ENCODE peak calls at places on chromosome X, in nine cellular contexts. W is IMR-90; Q is aorta; M is CD8-positive, alpha-beta memory T cell; V is A673; B is tibial nerve; L is GM23248; G is SK-N-SH; X is cardiac muscle cell. F is an unnamed sample.

GRCh38 chrX:110008001-110008635 is 5.2 kb downstream of the TMEM164 start:
- DNase-seq in W (no peak), Q (no peak), M (no peak), V (no peak), B (no peak), L (no peak), G (peak; percentile 45), X (no peak), F (no peak)

GRCh38 chrX:75067931-75068330 is 88.2 kb downstream of the ABCB7 start:
- DNase-seq in W (peak; percentile 13), Q (no peak), M (no peak), V (no peak), B (no peak), L (peak; percentile 6), G (no peak), X (no peak), F (no peak)

GRCh38 chrX:136689441-136689840 is 41.5 kb downstream of the CD40LG start:
- DNase-seq in W (peak; percentile 20), Q (no peak), M (peak; percentile 31), V (no peak), B (no peak), L (no peak), G (no peak), X (peak; percentile 28), F (no peak)

GRCh38 chrX:29478336-29479069 is 736.9 kb upstream of the MAGEB2 start:
- DNase-seq in W (peak; percentile 26), Q (no peak), M (no peak), V (peak; percentile 74), B (no peak), L (peak; percentile 57), G (peak; percentile 56), X (peak; percentile 58), F (no peak)

GRCh38 chrX:7219153-7219705 is 71.3 kb upstream of the PUDP start:
- DNase-seq in W (no peak), Q (no peak), M (no peak), V (no peak), B (no peak), L (no peak), G (no peak), X (no peak), F (no peak)

GRCh38 chrX:103275947-103276567 is 493 bp downstream of the TCEAL5 start:
- DNase-seq in W (no peak), Q (no peak), M (no peak), V (no peak), B (no peak), L (no peak), G (peak; percentile 56), X (no peak), F (no peak)

GRCh38 chrX:84188320-84188834 is 378 bp upstream of the RPS6KA6 start:
- DNase-seq in W (peak; percentile 64), Q (peak; percentile 64), M (no peak), V (no peak), B (peak; percentile 4), L (peak; percentile 70), G (peak; percentile 82), X (peak; percentile 78), F (no peak)

GRCh38 chrX:28058906-28059305 is 77.7 kb upstream of the DCAF8L1 start:
- DNase-seq in W (peak; percentile 26), Q (no peak), M (no peak), V (peak; percentile 3), B (no peak), L (no peak), G (no peak), X (peak; percentile 23), F (no peak)

GRCh38 chrX:27915617-27916016 is 65.6 kb downstream of the DCAF8L1 start:
- DNase-seq in W (peak; percentile 24), Q (no peak), M (no peak), V (peak; percentile 17), B (no peak), L (no peak), G (no peak), X (no peak), F (no peak)

GRCh38 chrX:118521435-118521834 is 25.8 kb downstream of the DOCK11 start:
- DNase-seq in W (peak; percentile 76), Q (no peak), M (no peak), V (no peak), B (no peak), L (peak; percentile 82), G (no peak), X (no peak), F (no peak)

GRCh38 chrX:1389181-1389992 is 2.5 kb downstream of the SLC25A6 start:
- DNase-seq in W (no peak), Q (peak; percentile 44), M (no peak), V (no peak), B (no peak), L (no peak), G (no peak), X (no peak), F (no peak)

GRCh38 chrX:152632445-152633097 is 5.1 kb upstream of the GABRQ start:
- DNase-seq in W (peak; percentile 24), Q (peak; percentile 56), M (peak; percentile 2), V (peak; percentile 49), B (peak; percentile 78), L (peak; percentile 49), G (peak; percentile 49), X (peak; percentile 43), F (no peak)

GRCh38 chrX:29687687-29688086 is 527.7 kb upstream of the MAGEB2 start:
- DNase-seq in W (peak; percentile 76), Q (no peak), M (no peak), V (peak; percentile 14), B (no peak), L (peak; percentile 66), G (no peak), X (no peak), F (no peak)

DNA sequence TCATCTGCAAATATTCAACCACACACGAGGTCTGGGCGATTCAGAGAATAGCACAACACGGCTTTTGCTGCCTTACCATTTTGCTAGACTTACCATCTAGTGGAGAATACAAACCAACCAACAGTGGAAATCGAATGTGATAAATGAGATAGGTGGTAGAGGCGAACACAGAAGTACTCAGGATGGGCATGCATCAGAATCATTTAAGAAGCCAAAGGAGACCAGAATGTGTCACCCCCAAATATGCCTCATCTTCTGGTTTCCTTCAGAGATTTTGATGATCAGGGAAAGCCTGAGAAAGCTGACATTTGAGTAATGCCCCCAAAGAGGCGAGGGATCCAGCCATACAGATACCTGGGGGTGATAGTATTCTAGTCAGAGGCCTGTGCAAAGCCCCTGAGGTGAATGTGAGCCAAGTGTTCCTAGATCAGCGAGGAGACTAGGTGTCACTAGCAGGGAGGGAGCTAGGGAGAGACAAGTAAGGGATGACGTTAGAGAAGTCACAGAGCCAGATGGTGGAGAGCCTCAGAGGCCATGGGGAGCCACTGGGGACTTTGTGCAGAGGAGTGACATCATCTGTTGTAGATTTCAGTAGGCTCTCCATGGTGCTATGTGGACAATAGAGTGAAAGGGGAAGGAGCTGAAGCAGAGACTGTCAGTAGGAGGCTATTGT is 1.7 kb downstream of the MTMR1 start:
- DNase-seq in W (no peak), Q (no peak), M (peak; percentile 9), V (no peak), B (no peak), L (no peak), G (no peak), X (no peak), F (no peak)
- H3K4me1 ChIP-seq in W (peaks cover 2% of the 10 kb centered on the region), Q (peaks cover 5% of the 10 kb centered on the region), M (peaks cover 61% of the 10 kb centered on the region), V (peaks cover 1% of the 10 kb centered on the region), B (no peaks in the 10 kb centered on the region), L (peaks cover 7% of the 10 kb centered on the region), G (peaks cover 13% of the 10 kb centered on the region), X (no peaks in the 10 kb centered on the region), F (peaks cover 32% of the 10 kb centered on the region)

GRCh38 chrX:78105944-78106650 is 2.0 kb downstream of the PGK1 start:
- DNase-seq in W (no peak), Q (no peak), M (peak; percentile 44), V (no peak), B (no peak), L (peak; percentile 26), G (no peak), X (no peak), F (no peak)
- H3K4me3 ChIP-seq in W (peak overlapping the region; percentile 95), Q (no peak overlapping the region), M (peak overlapping the region; percentile 98), V (peak overlapping the region; percentile 81), B (no peak overlapping the region), L (peak overlapping the region; percentile 98), G (peak overlapping the region; percentile 79), X (peak overlapping the region; percentile 84), F (peak overlapping the region; percentile 81)

GRCh38 chrX:73965833-73966232 is 338.1 kb upstream of the ZCCHC13 start:
- DNase-seq in W (no peak), Q (no peak), M (no peak), V (no peak), B (no peak), L (no peak), G (no peak), X (no peak), F (no peak)
- H3K4me1 ChIP-seq in W (no peaks in the 10 kb centered on the region), Q (no peaks in the 10 kb centered on the region), M (no peaks in the 10 kb centered on the region), V (no peaks in the 10 kb centered on the region), B (no peaks in the 10 kb centered on the region), L (no peaks in the 10 kb centered on the region), G (peaks cover 3% of the 10 kb centered on the region), X (peaks cover 22% of the 10 kb centered on the region), F (no peaks in the 10 kb centered on the region)

DNA sequence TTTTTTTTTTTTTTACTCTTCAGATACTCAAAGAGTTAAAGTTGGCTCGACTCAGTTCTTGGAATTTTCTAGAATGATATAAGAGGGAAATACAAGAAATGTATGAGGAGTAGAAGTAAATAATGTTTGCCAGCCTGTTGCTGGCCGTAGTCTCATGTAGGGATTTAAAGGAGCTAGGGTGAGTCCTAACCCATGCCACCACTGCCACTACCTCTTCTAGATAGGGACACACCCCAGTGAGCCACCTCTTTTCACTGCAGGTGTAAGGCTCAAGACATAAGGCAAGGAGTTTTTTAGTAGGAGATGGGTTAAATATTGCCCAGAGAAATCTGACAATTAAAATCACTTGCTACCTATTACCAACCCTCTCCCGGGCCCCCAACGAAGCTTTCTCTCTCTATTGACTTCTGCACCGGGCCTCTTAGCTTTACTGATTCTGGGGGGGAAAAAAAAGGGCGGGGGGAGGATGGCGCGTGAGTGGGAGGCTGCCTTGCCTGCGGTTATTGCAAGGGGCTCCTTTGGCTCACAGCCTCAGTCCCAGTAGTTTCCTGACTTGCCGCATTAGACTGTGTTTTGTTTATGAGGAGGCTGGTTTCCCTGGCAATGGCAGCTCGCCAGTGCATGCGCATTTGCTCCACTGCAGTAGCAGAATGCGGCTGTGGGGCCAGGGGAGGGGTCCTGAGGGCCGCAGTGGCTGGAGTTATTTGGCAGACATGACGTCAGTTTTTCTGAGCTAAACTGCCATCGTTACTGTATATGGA is 3.0 kb downstream of the LINC00632 start:
- DNase-seq in W (peak; percentile 55), Q (peak; percentile 75), M (peak; percentile 13), V (peak; percentile 60), B (no peak), L (peak; percentile 50), G (peak; percentile 60), X (peak; percentile 62), F (peak; percentile 3)
- H3K4me3 ChIP-seq in W (peak overlapping the region; percentile 18), Q (peak overlapping the region; percentile 39), M (no peak overlapping the region), V (peak overlapping the region; percentile 27), B (peak overlapping the region; percentile 5), L (peak overlapping the region; percentile 47), G (no peak overlapping the region), X (no peak overlapping the region), F (no peak overlapping the region)

F was measured in effector memory CD4-positive, alpha-beta T cell.